ENCODE peak calls at places on chromosome 10, in five cellular contexts. O, C, D, V and M are unnamed samples.

GRCh38 chr10:23453465-23453864 is 14.6 kb downstream of the OTUD1 start:
- DNase-seq in O (no peak), C (no peak), D (no peak), V (no peak), M (no peak)

GRCh38 chr10:77496941-77497420 is 140.6 kb downstream of the KCNMA1 start:
- DNase-seq in O (no peak), C (no peak), D (no peak), V (no peak), M (no peak)

GRCh38 chr10:117342638-117343037 is 32.6 kb downstream of the PDZD8 start:
- DNase-seq in O (no peak), C (no peak), D (no peak), V (no peak), M (no peak)

GRCh38 chr10:106991084-106991483 is 173.4 kb downstream of the SORCS1 start:
- DNase-seq in O (no peak), C (no peak), D (no peak), V (no peak), M (no peak)

GRCh38 chr10:60894816-60895215 is 49.2 kb downstream of the RHOBTB1 start:
- DNase-seq in O (no peak), C (no peak), D (no peak), V (no peak), M (no peak)

GRCh38 chr10:3825862-3826351 is 40.9 kb upstream of the KLF6 start:
- DNase-seq in O (no peak), C (no peak), D (no peak), V (no peak), M (no peak)

GRCh38 chr10:86972613-86973380 is 4.5 kb downstream of the ADIRF start:
- DNase-seq in O (no peak), C (no peak), D (no peak), V (peak), M (no peak)

GRCh38 chr10:126839094-126839761 is 66.0 kb upstream of the DOCK1 start:
- DNase-seq in O (peak), C (no peak), D (no peak), V (no peak), M (no peak)

GRCh38 chr10:102384053-102384452 is 11.5 kb upstream of the NFKB2 start:
- DNase-seq in O (peak), C (no peak), D (peak), V (peak), M (no peak)
- TF ChIP-seq CTCF in O (peak), C (peak), D (no peak), V (peak), M (no peak)

DNA sequence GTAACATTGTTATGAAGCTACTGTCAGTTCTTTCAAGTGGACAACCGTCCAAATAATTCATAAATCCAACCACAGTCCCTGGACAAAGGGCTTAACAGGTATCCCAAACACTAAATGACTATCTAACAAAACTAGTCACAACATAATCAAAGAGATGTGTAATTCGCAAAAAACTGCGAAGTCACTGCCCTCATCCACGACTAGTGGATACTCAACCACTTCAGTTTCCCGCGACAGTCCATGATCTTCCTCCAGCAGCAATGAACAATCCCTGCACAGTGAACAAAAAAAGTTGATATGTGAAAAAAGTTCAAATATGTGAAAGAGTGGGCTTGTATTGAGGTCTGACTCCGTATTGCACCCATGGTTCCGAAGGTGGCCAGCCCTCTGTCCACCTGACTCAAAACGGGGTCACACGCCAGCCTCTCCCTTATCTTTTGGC is 284 bp downstream of the DCLRE1A start:
- DNase-seq in O (no peak), C (no peak), D (no peak), V (no peak), M (no peak)
- TF ChIP-seq POLR2AphosphoS5 in O (no peak), C (no peak), D (no peak), V (no peak), M (no peak)

GRCh38 chr10:1559731-1560130 is 177.6 kb downstream of the ADARB2 start:
- DNase-seq in O (no peak), C (no peak), D (peak), V (no peak), M (no peak)
- H3K4me3 ChIP-seq in O (no peak), C (no peak), D (no peak), V (no peak), M (no peak)

DNA sequence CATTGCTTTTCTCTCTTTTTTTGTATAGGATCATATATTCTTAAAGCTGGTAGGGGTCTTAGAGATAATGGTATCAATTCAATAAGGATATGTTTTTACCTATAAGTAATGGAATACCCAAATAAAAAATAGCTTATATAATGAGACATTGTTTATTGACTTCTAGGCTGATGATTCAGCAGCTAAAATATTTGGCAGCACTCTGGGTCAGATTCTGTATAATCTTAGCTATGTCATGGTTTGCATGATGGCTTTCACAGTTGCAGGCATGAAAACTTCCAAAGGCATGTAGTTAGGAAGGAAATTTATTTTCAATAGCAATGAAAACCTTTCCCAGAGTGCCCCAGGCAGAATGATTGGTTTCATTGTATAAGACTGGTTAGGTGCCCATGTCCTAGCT is 32.1 kb upstream of the A1CF start:
- DNase-seq in O (no peak), C (no peak), D (no peak), V (no peak), M (no peak)
- TF ChIP-seq CTCF in O (no peak), C (no peak), D (no peak), V (no peak), M (no peak)

GRCh38 chr10:74797550-74797949 is 28.9 kb upstream of the KAT6B start:
- DNase-seq in O (no peak), C (no peak), D (no peak), V (no peak), M (no peak)

GRCh38 chr10:74794531-74794930 is 31.9 kb upstream of the KAT6B start:
- DNase-seq in O (no peak), C (no peak), D (no peak), V (no peak), M (no peak)

GRCh38 chr10:74801447-74801846 is 25.0 kb upstream of the KAT6B start:
- DNase-seq in O (no peak), C (no peak), D (no peak), V (no peak), M (no peak)

GRCh38 chr10:74799840-74800239 is 26.6 kb upstream of the KAT6B start:
- DNase-seq in O (no peak), C (no peak), D (no peak), V (no peak), M (no peak)
- TF ChIP-seq POLR2AphosphoS5 in O (no peak), C (no peak), D (no peak), V (no peak), M (no peak)

GRCh38 chr10:29691564-29692064 is 56.8 kb upstream of the SVIL start:
- DNase-seq in O (no peak), C (no peak), D (no peak), V (no peak), M (no peak)
- H3K4me3 ChIP-seq in O (no peak), C (no peak), D (peak), V (no peak), M (peak)

DNA sequence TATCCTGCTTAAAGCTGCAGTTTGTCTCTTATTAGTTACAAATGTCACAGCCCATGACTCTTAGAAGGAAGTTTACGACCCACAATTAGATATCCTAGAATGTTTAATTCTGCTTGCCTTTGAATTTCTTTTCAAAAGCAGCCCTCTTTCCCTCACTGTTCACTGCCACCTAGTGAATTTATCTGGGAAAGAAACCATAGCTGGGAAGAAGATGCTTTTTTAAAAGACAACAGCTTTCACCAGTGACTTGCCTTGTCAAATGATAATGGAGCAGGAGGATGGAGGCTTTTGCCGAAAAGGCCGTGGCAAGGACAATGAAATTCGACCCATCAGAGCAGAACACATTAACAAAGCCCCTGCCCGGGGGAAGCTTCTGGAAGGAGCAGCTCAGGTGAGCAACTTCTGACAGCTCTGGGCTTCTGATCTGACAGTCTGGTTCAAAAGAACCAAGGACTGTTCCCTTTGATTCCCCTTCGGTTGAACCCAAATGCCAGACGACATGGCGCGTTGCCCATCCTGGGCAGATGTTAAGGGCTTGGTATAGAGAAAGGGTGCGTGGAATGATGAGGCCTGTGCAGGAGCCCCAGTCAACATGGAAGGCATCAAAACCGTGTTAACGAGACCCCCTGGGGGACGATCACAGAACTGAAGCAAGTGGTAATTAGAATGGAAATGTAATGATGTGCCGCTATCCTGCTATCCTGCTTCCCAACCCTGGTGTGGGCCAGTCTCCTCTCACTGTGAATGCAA is 236.8 kb downstream of the FRMD4A start:
- DNase-seq in O (peak), C (no peak), D (no peak), V (peak), M (no peak)
- TF ChIP-seq CTCF in O (peak), C (peak), D (no peak), V (peak), M (no peak)

DNA sequence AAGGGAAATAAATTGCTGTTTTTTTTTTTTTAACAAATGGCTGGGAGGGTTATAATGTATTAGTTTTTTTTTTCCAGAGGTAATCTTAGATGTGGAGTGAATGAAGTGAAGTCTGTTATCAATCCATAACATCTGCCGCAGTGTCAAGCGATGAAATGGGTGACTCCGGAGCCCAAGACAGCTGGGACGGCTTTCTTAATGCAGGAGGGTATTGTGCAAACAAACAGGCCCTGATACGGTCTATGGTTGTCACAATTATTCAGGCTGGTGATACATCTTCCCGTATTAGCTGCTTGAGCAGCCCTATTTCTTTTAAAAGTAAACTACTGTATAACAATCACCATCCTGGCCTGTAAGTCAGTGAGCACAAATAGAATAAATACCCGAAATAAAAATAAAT is 1231.2 kb downstream of the GATA3 start:
- DNase-seq in O (no peak), C (no peak), D (no peak), V (no peak), M (no peak)
- TF ChIP-seq POLR2AphosphoS5 in O (no peak), C (no peak), D (no peak), V (no peak), M (no peak)

GRCh38 chr10:71221586-71222202 is 9.3 kb downstream of the UNC5B start:
- DNase-seq in O (no peak), C (no peak), D (no peak), V (no peak), M (no peak)

GRCh38 chr10:71219918-71220688 is 7.7 kb downstream of the UNC5B start:
- DNase-seq in O (no peak), C (no peak), D (peak), V (no peak), M (no peak)

GRCh38 chr10:71222541-71223364 is 10.4 kb downstream of the UNC5B start:
- DNase-seq in O (peak), C (no peak), D (peak), V (no peak), M (no peak)

GRCh38 chr10:71218833-71219120 is 6.4 kb downstream of the UNC5B start:
- DNase-seq in O (no peak), C (no peak), D (no peak), V (no peak), M (no peak)

GRCh38 chr10:71220689-71221540 is 8.5 kb downstream of the UNC5B start:
- DNase-seq in O (no peak), C (no peak), D (peak), V (no peak), M (peak)
- H3K4me3 ChIP-seq in O (no peak), C (no peak), D (no peak), V (no peak), M (no peak)